ENCODE peak calls at places on chromosome 3, in ten cellular contexts. S, D, C, Z, Q, A, R, X, Y and V are unnamed samples.

GRCh38 chr3:152738656-152739055 is 96.3 kb upstream of the P2RY1 start:
- DNase-seq in S (no peak), D (no peak), C (peak), Z (no peak), Q (no peak), A (peak), R (no peak), X (no peak), Y (no peak), V (no peak)

GRCh38 chr3:29972594-29972993 is 633.8 kb upstream of the TGFBR2 start:
- DNase-seq in S (no peak), D (no peak), C (peak), Z (no peak), Q (no peak), A (peak), R (no peak), X (no peak), Y (no peak), V (no peak)

GRCh38 chr3:111831840-111832239 is 27.2 kb upstream of the PHLDB2 start:
- DNase-seq in S (no peak), D (no peak), C (peak), Z (no peak), Q (no peak), A (no peak), R (no peak), X (no peak), Y (no peak), V (no peak)

GRCh38 chr3:191566469-191566868 is 105.5 kb downstream of the PYDC2 start:
- DNase-seq in S (no peak), D (no peak), C (peak), Z (no peak), Q (no peak), A (no peak), R (no peak), X (no peak), Y (no peak), V (no peak)

GRCh38 chr3:152961323-152961722 is 126.4 kb downstream of the P2RY1 start:
- DNase-seq in S (no peak), D (no peak), C (no peak), Z (no peak), Q (no peak), A (no peak), R (no peak), X (no peak), Y (no peak), V (no peak)

GRCh38 chr3:186603159-186603558 is 9.7 kb upstream of the AHSG start:
- DNase-seq in S (no peak), D (no peak), C (no peak), Z (no peak), Q (no peak), A (no peak), R (no peak), X (no peak), Y (no peak), V (no peak)

GRCh38 chr3:78351338-78351737 is 1311.4 kb downstream of the ROBO2 start:
- DNase-seq in S (no peak), D (no peak), C (no peak), Z (no peak), Q (no peak), A (no peak), R (no peak), X (no peak), Y (no peak), V (no peak)

GRCh38 chr3:67109651-67110204 is 111.6 kb downstream of the KBTBD8 start:
- DNase-seq in S (no peak), D (no peak), C (peak), Z (no peak), Q (no peak), A (peak), R (no peak), X (no peak), Y (no peak), V (no peak)

GRCh38 chr3:197331131-197331530 is 32.7 kb upstream of the DLG1 start:
- DNase-seq in S (no peak), D (no peak), C (no peak), Z (no peak), Q (no peak), A (no peak), R (no peak), X (no peak), Y (no peak), V (no peak)

GRCh38 chr3:21621396-21621695 is 129.7 kb downstream of the ZNF385D start:
- DNase-seq in S (no peak), D (no peak), C (no peak), Z (no peak), Q (no peak), A (peak), R (no peak), X (no peak), Y (no peak), V (no peak)

GRCh38 chr3:149898771-149899170 is 71.9 kb downstream of the PFN2 start:
- DNase-seq in S (no peak), D (no peak), C (peak), Z (no peak), Q (no peak), A (peak), R (no peak), X (peak), Y (no peak), V (no peak)

GRCh38 chr3:125628212-125628611 is 32.9 kb upstream of the OSBPL11 start:
- DNase-seq in S (no peak), D (no peak), C (no peak), Z (no peak), Q (no peak), A (no peak), R (no peak), X (no peak), Y (no peak), V (no peak)

GRCh38 chr3:171028025-171028778 is 1.7 kb upstream of the SLC2A2 start:
- DNase-seq in S (no peak), D (peak), C (peak), Z (no peak), Q (peak), A (peak), R (no peak), X (peak), Y (no peak), V (peak)

GRCh38 chr3:66485291-66485968 is 15.4 kb downstream of the LRIG1 start:
- DNase-seq in S (no peak), D (no peak), C (no peak), Z (no peak), Q (no peak), A (peak), R (no peak), X (no peak), Y (no peak), V (no peak)

GRCh38 chr3:46629571-46630517 is 17.5 kb downstream of the FAM240A start:
- DNase-seq in S (peak), D (peak), C (peak), Z (peak), Q (peak), A (peak), R (peak), X (peak), Y (peak), V (peak)

GRCh38 chr3:146065573-146066006 is 95.4 kb downstream of the PLOD2 start:
- DNase-seq in S (no peak), D (no peak), C (peak), Z (no peak), Q (no peak), A (peak), R (no peak), X (no peak), Y (no peak), V (no peak)

GRCh38 chr3:168088106-168088722 is 7.5 kb downstream of the GOLIM4 start:
- DNase-seq in S (no peak), D (no peak), C (no peak), Z (no peak), Q (no peak), A (no peak), R (no peak), X (no peak), Y (no peak), V (no peak)

GRCh38 chr3:72669224-72669623 is 179.0 kb downstream of the SHQ1 start:
- DNase-seq in S (no peak), D (no peak), C (no peak), Z (no peak), Q (no peak), A (no peak), R (no peak), X (no peak), Y (no peak), V (no peak)

GRCh38 chr3:193014961-193015360 is 97.3 kb upstream of the MB21D2 start:
- DNase-seq in S (no peak), D (no peak), C (no peak), Z (no peak), Q (no peak), A (no peak), R (no peak), X (peak), Y (no peak), V (no peak)

GRCh38 chr3:113531826-113532697 is at the start of gene SIDT1:
- DNase-seq in S (no peak), D (no peak), C (no peak), Z (no peak), Q (no peak), A (no peak), R (peak), X (peak), Y (peak), V (peak)

GRCh38 chr3:190319660-190320059 is 2.6 kb downstream of the CLDN1 start:
- DNase-seq in S (no peak), D (no peak), C (no peak), Z (no peak), Q (no peak), A (no peak), R (no peak), X (no peak), Y (no peak), V (no peak)

GRCh38 chr3:171349392-171349791 is 110.8 kb downstream of the TNIK start:
- DNase-seq in S (no peak), D (no peak), C (no peak), Z (no peak), Q (no peak), A (no peak), R (no peak), X (no peak), Y (no peak), V (no peak)

GRCh38 chr3:49339593-49339946 is 283 bp downstream of the USP4 start:
- DNase-seq in S (no peak), D (peak), C (no peak), Z (no peak), Q (peak), A (no peak), R (no peak), X (no peak), Y (peak), V (no peak)

GRCh38 chr3:113276581-113277080 is 65.3 kb downstream of the BOC start:
- DNase-seq in S (no peak), D (no peak), C (no peak), Z (no peak), Q (no peak), A (no peak), R (no peak), X (no peak), Y (no peak), V (no peak)

GRCh38 chr3:64808056-64808455 is 120.3 kb upstream of the ADAMTS9 start:
- DNase-seq in S (no peak), D (no peak), C (no peak), Z (no peak), Q (no peak), A (no peak), R (no peak), X (no peak), Y (no peak), V (no peak)

GRCh38 chr3:127520993-127521392 is 69.5 kb downstream of the TPRA1 start:
- DNase-seq in S (no peak), D (no peak), C (no peak), Z (no peak), Q (no peak), A (no peak), R (no peak), X (no peak), Y (no peak), V (no peak)

GRCh38 chr3:181623924-181624694 is 87.6 kb upstream of the SOX2 start:
- DNase-seq in S (no peak), D (no peak), C (peak), Z (no peak), Q (no peak), A (no peak), R (no peak), X (no peak), Y (no peak), V (no peak)

GRCh38 chr3:38521391-38521987 is 25.3 kb downstream of the EXOG start:
- DNase-seq in S (peak), D (no peak), C (peak), Z (peak), Q (no peak), A (peak), R (peak), X (no peak), Y (peak), V (peak)

GRCh38 chr3:192916455-192917257 is 1.0 kb downstream of the MB21D2 start:
- DNase-seq in S (peak), D (peak), C (no peak), Z (peak), Q (peak), A (peak), R (no peak), X (peak), Y (no peak), V (peak)

GRCh38 chr3:190902292-190902691 is 39.8 kb upstream of the GMNC start:
- DNase-seq in S (no peak), D (no peak), C (no peak), Z (no peak), Q (no peak), A (no peak), R (no peak), X (no peak), Y (no peak), V (no peak)

GRCh38 chr3:194240766-194241165 is 104.8 kb downstream of the HES1 start:
- DNase-seq in S (no peak), D (no peak), C (no peak), Z (no peak), Q (no peak), A (no peak), R (no peak), X (no peak), Y (no peak), V (no peak)

GRCh38 chr3:123153124-123153523 is 48.6 kb upstream of the SEC22A start:
- DNase-seq in S (no peak), D (no peak), C (no peak), Z (no peak), Q (no peak), A (no peak), R (no peak), X (no peak), Y (no peak), V (no peak)

DNA sequence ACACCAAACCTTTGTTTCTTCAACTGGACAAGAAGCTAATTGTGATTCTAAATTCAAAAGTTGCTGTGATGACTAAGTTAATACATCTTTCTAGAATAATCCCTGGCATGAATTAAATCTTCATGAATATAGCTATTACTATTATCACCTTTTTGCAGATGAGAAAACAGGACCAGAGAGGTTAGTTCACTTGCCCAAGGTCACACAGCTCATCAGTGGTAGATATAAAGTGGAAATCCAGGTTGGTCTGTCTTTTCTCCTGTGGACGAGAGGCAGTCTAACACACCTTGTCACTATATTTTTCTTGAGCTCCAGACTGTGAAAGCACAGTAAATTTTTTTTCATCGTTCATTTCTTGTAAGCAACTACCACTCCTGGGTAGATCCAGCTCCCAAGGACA is 247.6 kb upstream of the LRTM1 start:
- DNase-seq in S (no peak), D (no peak), C (no peak), Z (no peak), Q (no peak), A (no peak), R (no peak), X (no peak), Y (no peak), V (no peak)
- H3K4me3 ChIP-seq in S (no peak), D (no peak), C (no peak), Z (no peak), Q (no peak), A (no peak), R (no peak), X (no peak), Y (no peak), V (no peak)

DNA sequence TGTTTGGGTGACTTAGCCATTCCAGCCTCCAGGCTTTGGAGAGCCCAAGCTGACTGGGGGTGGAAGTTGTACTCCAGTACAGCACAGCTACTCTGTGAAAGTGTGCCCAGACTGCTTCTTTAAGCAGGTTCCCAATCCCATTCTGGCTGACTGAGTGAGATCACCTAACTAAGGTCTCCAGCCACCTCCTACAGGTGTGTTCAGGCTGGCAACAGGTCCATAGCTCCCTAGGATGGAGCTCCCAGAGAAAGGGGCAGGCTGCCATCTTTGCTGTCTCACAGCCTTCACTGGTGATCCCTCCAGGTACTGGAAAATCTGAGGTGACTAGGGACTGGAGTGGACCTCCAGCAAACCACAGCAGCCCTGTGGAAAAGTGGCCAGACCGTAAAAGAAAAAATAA is 445.3 kb upstream of the KCNMB2 start:
- DNase-seq in S (no peak), D (no peak), C (no peak), Z (no peak), Q (no peak), A (no peak), R (no peak), X (no peak), Y (no peak), V (no peak)
- H3K4me3 ChIP-seq in S (no peak), D (no peak), C (no peak), Z (no peak), Q (no peak), A (no peak), R (no peak), X (no peak), Y (no peak), V (no peak)

GRCh38 chr3:35643391-35643790 is 4.1 kb downstream of the ARPP21 start:
- DNase-seq in S (no peak), D (no peak), C (no peak), Z (no peak), Q (no peak), A (no peak), R (no peak), X (no peak), Y (no peak), V (no peak)
- H3K4me3 ChIP-seq in S (no peak), D (no peak), C (no peak), Z (no peak), Q (no peak), A (no peak), R (no peak), X (no peak), Y (no peak), V (no peak)

GRCh38 chr3:89367166-89367565 is 259.7 kb downstream of the EPHA3 start:
- DNase-seq in S (no peak), D (no peak), C (no peak), Z (no peak), Q (no peak), A (no peak), R (no peak), X (no peak), Y (no peak), V (no peak)
- H3K4me3 ChIP-seq in S (no peak), D (no peak), C (no peak), Z (no peak), Q (no peak), A (no peak), R (no peak), X (no peak), Y (no peak), V (no peak)